ENCODE peak calls at places on chromosome 20, in eight cellular contexts. One of them, this sample, is unnamed.

GRCh38 chr20:58059145-58059544 is 169.3 kb downstream of the ANKRD60 start:
- DNase-seq in effector CD4-positive, alpha-beta T cell: no peak
- DNase-seq in AG08396: no peak
- DNase-seq in skeletal muscle cell: no peak
- DNase-seq in stimulated activated CD4-positive, alpha-beta T cell treated with anti-CD3 and anti-CD28 coated beads, Interleukin-15, amount 100 ng/mL, for 1 hour: no peak
- DNase-seq in hepatocyte: no peak
- DNase-seq in Kasumi-1: no peak
- DNase-seq in stimulated activated CD8-positive, alpha-beta memory T cell treated with anti-CD3 and anti-CD28 coated beads, Interleukin-15, amount 100 ng/mL, for 24 hours: no peak
- DNase-seq in this sample: no peak

GRCh38 chr20:57262244-57263126 is 4.0 kb downstream of the BMP7 start:
- DNase-seq in effector CD4-positive, alpha-beta T cell: no peak
- DNase-seq in AG08396: no peak
- DNase-seq in skeletal muscle cell: no peak
- DNase-seq in stimulated activated CD4-positive, alpha-beta T cell treated with anti-CD3 and anti-CD28 coated beads, Interleukin-15, amount 100 ng/mL, for 1 hour: no peak
- DNase-seq in hepatocyte: no peak
- DNase-seq in Kasumi-1: no peak
- DNase-seq in stimulated activated CD8-positive, alpha-beta memory T cell treated with anti-CD3 and anti-CD28 coated beads, Interleukin-15, amount 100 ng/mL, for 24 hours: no peak
- DNase-seq in this sample: no peak

GRCh38 chr20:5122861-5123260 is 3.1 kb upstream of the PCNA start:
- DNase-seq in effector CD4-positive, alpha-beta T cell: no peak
- DNase-seq in AG08396: no peak
- DNase-seq in skeletal muscle cell: no peak
- DNase-seq in stimulated activated CD4-positive, alpha-beta T cell treated with anti-CD3 and anti-CD28 coated beads, Interleukin-15, amount 100 ng/mL, for 1 hour: no peak
- DNase-seq in hepatocyte: no peak
- DNase-seq in Kasumi-1: no peak
- DNase-seq in stimulated activated CD8-positive, alpha-beta memory T cell treated with anti-CD3 and anti-CD28 coated beads, Interleukin-15, amount 100 ng/mL, for 24 hours: no peak
- DNase-seq in this sample: no peak

GRCh38 chr20:60055740-60056139 is 97.5 kb downstream of the CDH26 start:
- DNase-seq in effector CD4-positive, alpha-beta T cell: peak; percentile 11
- DNase-seq in AG08396: no peak
- DNase-seq in skeletal muscle cell: no peak
- DNase-seq in stimulated activated CD4-positive, alpha-beta T cell treated with anti-CD3 and anti-CD28 coated beads, Interleukin-15, amount 100 ng/mL, for 1 hour: peak; percentile 2
- DNase-seq in hepatocyte: no peak
- DNase-seq in Kasumi-1: peak; percentile 97
- DNase-seq in stimulated activated CD8-positive, alpha-beta memory T cell treated with anti-CD3 and anti-CD28 coated beads, Interleukin-15, amount 100 ng/mL, for 24 hours: no peak
- DNase-seq in this sample: peak; percentile 80

GRCh38 chr20:58469500-58470129 is 45.6 kb downstream of the APCDD1L start:
- DNase-seq in effector CD4-positive, alpha-beta T cell: no peak
- DNase-seq in AG08396: no peak
- DNase-seq in skeletal muscle cell: no peak
- DNase-seq in stimulated activated CD4-positive, alpha-beta T cell treated with anti-CD3 and anti-CD28 coated beads, Interleukin-15, amount 100 ng/mL, for 1 hour: no peak
- DNase-seq in hepatocyte: no peak
- DNase-seq in Kasumi-1: no peak
- DNase-seq in stimulated activated CD8-positive, alpha-beta memory T cell treated with anti-CD3 and anti-CD28 coated beads, Interleukin-15, amount 100 ng/mL, for 24 hours: no peak
- DNase-seq in this sample: no peak

GRCh38 chr20:45970646-45971424 is 1.2 kb downstream of the ZNF335 start:
- DNase-seq in effector CD4-positive, alpha-beta T cell: no peak
- DNase-seq in AG08396: peak; percentile 52
- DNase-seq in skeletal muscle cell: no peak
- DNase-seq in stimulated activated CD4-positive, alpha-beta T cell treated with anti-CD3 and anti-CD28 coated beads, Interleukin-15, amount 100 ng/mL, for 1 hour: no peak
- DNase-seq in hepatocyte: peak; percentile 44
- DNase-seq in Kasumi-1: no peak
- DNase-seq in stimulated activated CD8-positive, alpha-beta memory T cell treated with anti-CD3 and anti-CD28 coated beads, Interleukin-15, amount 100 ng/mL, for 24 hours: no peak
- DNase-seq in this sample: peak; percentile 72

GRCh38 chr20:49784291-49784690 is 28.3 kb upstream of the SLC9A8 start:
- DNase-seq in effector CD4-positive, alpha-beta T cell: no peak
- DNase-seq in AG08396: no peak
- DNase-seq in skeletal muscle cell: no peak
- DNase-seq in stimulated activated CD4-positive, alpha-beta T cell treated with anti-CD3 and anti-CD28 coated beads, Interleukin-15, amount 100 ng/mL, for 1 hour: no peak
- DNase-seq in hepatocyte: no peak
- DNase-seq in Kasumi-1: no peak
- DNase-seq in stimulated activated CD8-positive, alpha-beta memory T cell treated with anti-CD3 and anti-CD28 coated beads, Interleukin-15, amount 100 ng/mL, for 24 hours: no peak
- DNase-seq in this sample: no peak

GRCh38 chr20:8116067-8116811 is 15.8 kb upstream of the PLCB1 start:
- DNase-seq in effector CD4-positive, alpha-beta T cell: no peak
- DNase-seq in AG08396: peak; percentile 30
- DNase-seq in skeletal muscle cell: peak; percentile 73
- DNase-seq in stimulated activated CD4-positive, alpha-beta T cell treated with anti-CD3 and anti-CD28 coated beads, Interleukin-15, amount 100 ng/mL, for 1 hour: no peak
- DNase-seq in hepatocyte: no peak
- DNase-seq in Kasumi-1: no peak
- DNase-seq in stimulated activated CD8-positive, alpha-beta memory T cell treated with anti-CD3 and anti-CD28 coated beads, Interleukin-15, amount 100 ng/mL, for 24 hours: no peak
- DNase-seq in this sample: peak; percentile 55

GRCh38 chr20:54043044-54043967 is 27.1 kb downstream of the BCAS1 start:
- DNase-seq in effector CD4-positive, alpha-beta T cell: no peak
- DNase-seq in AG08396: no peak
- DNase-seq in skeletal muscle cell: no peak
- DNase-seq in stimulated activated CD4-positive, alpha-beta T cell treated with anti-CD3 and anti-CD28 coated beads, Interleukin-15, amount 100 ng/mL, for 1 hour: no peak
- DNase-seq in hepatocyte: no peak
- DNase-seq in Kasumi-1: no peak
- DNase-seq in stimulated activated CD8-positive, alpha-beta memory T cell treated with anti-CD3 and anti-CD28 coated beads, Interleukin-15, amount 100 ng/mL, for 24 hours: no peak
- DNase-seq in this sample: no peak

GRCh38 chr20:44089987-44090674 is 96.9 kb downstream of the JPH2 start:
- DNase-seq in effector CD4-positive, alpha-beta T cell: no peak
- DNase-seq in AG08396: peak; percentile 85
- DNase-seq in skeletal muscle cell: no peak
- DNase-seq in stimulated activated CD4-positive, alpha-beta T cell treated with anti-CD3 and anti-CD28 coated beads, Interleukin-15, amount 100 ng/mL, for 1 hour: no peak
- DNase-seq in hepatocyte: peak; percentile 44
- DNase-seq in Kasumi-1: no peak
- DNase-seq in stimulated activated CD8-positive, alpha-beta memory T cell treated with anti-CD3 and anti-CD28 coated beads, Interleukin-15, amount 100 ng/mL, for 24 hours: no peak
- DNase-seq in this sample: peak; percentile 16

GRCh38 chr20:9493818-9494217 is 20.6 kb upstream of the LAMP5 start:
- DNase-seq in effector CD4-positive, alpha-beta T cell: no peak
- DNase-seq in AG08396: no peak
- DNase-seq in skeletal muscle cell: no peak
- DNase-seq in stimulated activated CD4-positive, alpha-beta T cell treated with anti-CD3 and anti-CD28 coated beads, Interleukin-15, amount 100 ng/mL, for 1 hour: no peak
- DNase-seq in hepatocyte: no peak
- DNase-seq in Kasumi-1: no peak
- DNase-seq in stimulated activated CD8-positive, alpha-beta memory T cell treated with anti-CD3 and anti-CD28 coated beads, Interleukin-15, amount 100 ng/mL, for 24 hours: no peak
- DNase-seq in this sample: peak; percentile 62

GRCh38 chr20:31746068-31746878 is 7.2 kb downstream of the TPX2 start:
- DNase-seq in effector CD4-positive, alpha-beta T cell: no peak
- DNase-seq in AG08396: no peak
- DNase-seq in skeletal muscle cell: no peak
- DNase-seq in stimulated activated CD4-positive, alpha-beta T cell treated with anti-CD3 and anti-CD28 coated beads, Interleukin-15, amount 100 ng/mL, for 1 hour: no peak
- DNase-seq in hepatocyte: no peak
- DNase-seq in Kasumi-1: no peak
- DNase-seq in stimulated activated CD8-positive, alpha-beta memory T cell treated with anti-CD3 and anti-CD28 coated beads, Interleukin-15, amount 100 ng/mL, for 24 hours: no peak
- DNase-seq in this sample: no peak

GRCh38 chr20:39021748-39022147 is 59.6 kb downstream of the DHX35 start:
- DNase-seq in effector CD4-positive, alpha-beta T cell: no peak
- DNase-seq in AG08396: no peak
- DNase-seq in skeletal muscle cell: no peak
- DNase-seq in stimulated activated CD4-positive, alpha-beta T cell treated with anti-CD3 and anti-CD28 coated beads, Interleukin-15, amount 100 ng/mL, for 1 hour: no peak
- DNase-seq in hepatocyte: no peak
- DNase-seq in Kasumi-1: no peak
- DNase-seq in stimulated activated CD8-positive, alpha-beta memory T cell treated with anti-CD3 and anti-CD28 coated beads, Interleukin-15, amount 100 ng/mL, for 24 hours: no peak
- DNase-seq in this sample: no peak

GRCh38 chr20:38304845-38305447 is 990 bp downstream of the BPI start:
- DNase-seq in effector CD4-positive, alpha-beta T cell: no peak
- DNase-seq in AG08396: peak; percentile 66
- DNase-seq in skeletal muscle cell: no peak
- DNase-seq in stimulated activated CD4-positive, alpha-beta T cell treated with anti-CD3 and anti-CD28 coated beads, Interleukin-15, amount 100 ng/mL, for 1 hour: no peak
- DNase-seq in hepatocyte: no peak
- DNase-seq in Kasumi-1: peak; percentile 50
- DNase-seq in stimulated activated CD8-positive, alpha-beta memory T cell treated with anti-CD3 and anti-CD28 coated beads, Interleukin-15, amount 100 ng/mL, for 24 hours: no peak
- DNase-seq in this sample: peak; percentile 52